ENCODE peak calls at places on chromosomes 16 and 17, in eight cellular contexts. J is stimulated activated naive CD8-positive, alpha-beta T cell treated with anti-CD3 and anti-CD28 coated beads, Interleukin-15, Interleukin-2, amounts not matched to agents 100 U/mL and 50 U/mL, for 24 hours; N is stimulated activated CD4-positive, alpha-beta T cell treated with anti-CD3 and anti-CD28 coated beads, Interleukin-1b, Interleukin-23, amount 100 ng/mL, for 1 hour; H is fibroblast of the conjunctiva; W is breast epithelium; E is NCI-H1105; U is effector memory CD8-positive, alpha-beta T cell; F is G401. C is an unnamed sample.

GRCh38 chr17:74148446-74148845 is 55.0 kb upstream of the RPL38 start:
- DNase-seq in H (no peak), F (no peak), N (no peak), J (no peak), E (no peak), U (no peak), W (no peak), C (no peak)

GRCh38 chr16:50253511-50253903 is 12.8 kb upstream of the ADCY7 start:
- DNase-seq in H (no peak), J (no peak), N (no peak), W (no peak), U (no peak), F (no peak), E (no peak), C (no peak)

GRCh38 chr16:30369091-30369937 is 980 bp downstream of the TBC1D10B start:
- DNase-seq in F (no peak), U (no peak), H (no peak), N (no peak), W (no peak), J (peak), E (no peak), C (peak)

GRCh38 chr16:29641561-29641960 is 21.5 kb upstream of the SPN start:
- DNase-seq in J (no peak), N (no peak), U (no peak), F (peak), H (no peak), W (no peak), E (no peak), C (peak)

GRCh38 chr17:64343833-64344637 is 46.6 kb downstream of the PECAM1 start:
- DNase-seq in U (no peak), N (no peak), J (no peak), W (peak), F (no peak), H (no peak), E (peak), C (peak)

GRCh38 chr17:5516060-5516792 is 29.9 kb downstream of the MIS12 start:
- DNase-seq in W (no peak), H (peak), N (no peak), U (no peak), E (no peak), J (no peak), F (no peak), C (no peak)

GRCh38 chr16:79627092-79627491 is 26.6 kb upstream of the MAF start:
- DNase-seq in F (no peak), E (no peak), W (no peak), H (no peak), N (no peak), J (no peak), U (no peak), C (no peak)

GRCh38 chr16:88619859-88620655 is 18.3 kb upstream of the IL17C start:
- DNase-seq in E (no peak), N (no peak), J (peak), F (no peak), H (no peak), U (peak), W (no peak), C (no peak)

GRCh38 chr16:9297437-9298113 is 206.1 kb downstream of the HAPSTR1 start:
- DNase-seq in H (no peak), E (no peak), N (no peak), J (peak), W (no peak), U (no peak), F (no peak), C (no peak)

GRCh38 chr17:67376509-67376891 is 581 bp upstream of the PITPNC1 start:
- DNase-seq in U (no peak), W (no peak), J (no peak), E (no peak), F (peak), H (no peak), N (no peak), C (no peak)

GRCh38 chr17:49667854-49668253 is 10.0 kb downstream of the SPOP start:
- DNase-seq in F (no peak), W (no peak), E (no peak), H (no peak), U (no peak), J (no peak), N (no peak), C (no peak)

GRCh38 chr17:179721-180379 is 1.6 kb downstream of the DOC2B start:
- DNase-seq in N (no peak), H (no peak), W (no peak), E (no peak), U (no peak), F (peak), J (no peak), C (no peak)

GRCh38 chr17:21397341-21398050 is 21.3 kb downstream of the KCNJ12 start:
- DNase-seq in N (no peak), J (no peak), U (no peak), H (no peak), W (no peak), F (peak), E (no peak), C (no peak)

GRCh38 chr17:35510031-35510430 is 27.4 kb downstream of the SLFN12L start:
- DNase-seq in E (no peak), J (no peak), U (no peak), F (no peak), W (no peak), N (no peak), H (no peak), C (no peak)

GRCh38 chr17:20010099-20010863 is 1.1 kb downstream of the SPECC1 start:
- DNase-seq in H (peak), F (peak), N (no peak), J (no peak), U (no peak), W (no peak), E (peak), C (peak)

GRCh38 chr17:68310141-68310540 is 18.8 kb downstream of the ARSG start:
- DNase-seq in U (peak), W (no peak), J (no peak), N (no peak), H (no peak), F (no peak), E (no peak), C (no peak)

GRCh38 chr17:80257716-80258213 is 2.9 kb upstream of the RNF213 start:
- DNase-seq in J (no peak), H (no peak), F (no peak), U (no peak), E (no peak), N (no peak), W (no peak), C (no peak)

GRCh38 chr16:4338125-4338582 is 13.0 kb downstream of the PAM16 start:
- DNase-seq in U (no peak), N (no peak), H (no peak), E (no peak), J (no peak), W (no peak), F (no peak), C (no peak)

GRCh38 chr17:32461853-32462617 is 17.7 kb downstream of the PSMD11 start:
- DNase-seq in F (peak), W (no peak), N (peak), U (peak), H (peak), E (peak), J (peak), C (peak)

GRCh38 chr17:43578352-43578698 is 32.2 kb upstream of the ETV4 start:
- DNase-seq in F (no peak), H (no peak), E (no peak), W (no peak), U (no peak), N (no peak), J (no peak), C (no peak)

GRCh38 chr17:21196126-21196525 is 17.8 kb downstream of the TMEM11 start:
- DNase-seq in H (no peak), E (no peak), W (no peak), U (no peak), J (no peak), N (no peak), F (no peak), C (no peak)

GRCh38 chr17:30337393-30337999 is 3.6 kb upstream of the TMIGD1 start:
- DNase-seq in F (no peak), U (no peak), H (no peak), J (no peak), E (no peak), W (no peak), N (no peak), C (no peak)

GRCh38 chr17:78147315-78147998 is 1.3 kb downstream of the C17orf99 start:
- DNase-seq in W (no peak), N (no peak), U (no peak), H (no peak), E (no peak), F (no peak), J (no peak), C (no peak)

GRCh38 chr16:71754108-71754507 is 29.6 kb upstream of the PHLPP2 start:
- DNase-seq in E (no peak), W (no peak), J (no peak), F (no peak), N (no peak), H (no peak), U (no peak), C (no peak)

GRCh38 chr17:61583242-61583641 is 7.8 kb downstream of the NACA2 start:
- DNase-seq in N (no peak), H (peak), U (no peak), E (no peak), J (no peak), F (no peak), W (no peak), C (peak)

GRCh38 chr17:46774108-46774737 is 44.3 kb downstream of the WNT3 start:
- DNase-seq in H (no peak), W (no peak), U (no peak), N (no peak), F (no peak), J (no peak), E (no peak), C (peak)

GRCh38 chr17:68394608-68395331 is 62.5 kb downstream of the WIPI1 start:
- DNase-seq in H (no peak), E (no peak), F (no peak), U (no peak), N (no peak), J (no peak), W (no peak), C (no peak)

GRCh38 chr17:64315032-64315490 is 52.0 kb upstream of the TEX2 start:
- DNase-seq in F (peak), E (no peak), N (no peak), W (peak), J (no peak), H (no peak), U (no peak), C (no peak)

GRCh38 chr17:30376621-30377452 is 1.9 kb upstream of the CPD start:
- DNase-seq in N (no peak), H (peak), E (peak), F (no peak), J (peak), U (no peak), W (no peak), C (no peak)

GRCh38 chr16:19559242-19559910 is 3.9 kb downstream of the VPS35L start:
- DNase-seq in H (peak), E (peak), F (peak), N (no peak), W (no peak), U (peak), J (no peak), C (peak)

GRCh38 chr17:14926526-14927122 is 338.5 kb downstream of the PMP22 start:
- DNase-seq in F (peak), N (peak), U (peak), W (no peak), H (peak), J (peak), E (peak), C (peak)

GRCh38 chr17:9270921-9271320 is 249.6 kb downstream of the NTN1 start:
- DNase-seq in U (no peak), H (no peak), N (no peak), J (no peak), E (no peak), F (no peak), W (no peak), C (no peak)

GRCh38 chr16:81442220-81442908 is 2.2 kb upstream of the CMIP start:
- DNase-seq in J (no peak), U (no peak), H (no peak), E (no peak), W (no peak), N (no peak), F (peak), C (no peak)

GRCh38 chr17:17425591-17425990 is 51.2 kb upstream of the MED9 start:
- DNase-seq in F (no peak), E (no peak), U (no peak), H (no peak), J (no peak), W (no peak), N (no peak), C (no peak)

GRCh38 chr16:23694707-23695373 is 16.2 kb downstream of the PLK1 start:
- DNase-seq in U (no peak), F (peak), W (no peak), N (no peak), J (no peak), H (no peak), E (no peak), C (no peak)

GRCh38 chr17:27996157-27997043 is 46.1 kb upstream of the NLK start:
- DNase-seq in H (no peak), F (no peak), J (no peak), E (peak), U (no peak), W (no peak), N (no peak), C (no peak)

GRCh38 chr16:50901062-50901461 is 159.2 kb downstream of the CYLD start:
- DNase-seq in H (no peak), J (no peak), F (no peak), W (no peak), U (no peak), N (no peak), E (no peak), C (peak)